ENCODE peak calls at places on chromosomes 7 and 10, in eight cellular contexts. A, F, I, N, B, W, Y and J are unnamed samples.

GRCh38 chr7:70435634-70436033 is 696.3 kb upstream of the GALNT17 start:
- DNase-seq in I (no peak), F (no peak), A (no peak), W (no peak), N (no peak), B (no peak), Y (no peak), J (no peak)

GRCh38 chr7:5417106-5418071 is 6.2 kb downstream of the TNRC18 start:
- DNase-seq in Y (no peak), F (no peak), W (no peak), A (no peak), I (no peak), N (no peak), B (no peak), J (no peak)

GRCh38 chr7:123115331-123115730 is 84.4 kb downstream of the SLC13A1 start:
- DNase-seq in B (no peak), W (no peak), Y (no peak), A (no peak), I (no peak), F (no peak), N (no peak), J (no peak)

GRCh38 chr10:131094406-131095108 is 217.0 kb downstream of the TCERG1L start:
- DNase-seq in F (no peak), I (peak; percentile 79), W (no peak), N (no peak), B (no peak), A (no peak), Y (no peak), J (no peak)

GRCh38 chr7:150620061-150620460 is 12.1 kb downstream of the GIMAP6 start:
- DNase-seq in F (no peak), W (no peak), B (no peak), N (no peak), I (no peak), A (no peak), Y (no peak), J (no peak)

GRCh38 chr7:93062599-93062998 is 55.2 kb downstream of the SAMD9 start:
- DNase-seq in F (no peak), W (no peak), Y (no peak), N (no peak), A (no peak), B (no peak), I (no peak), J (no peak)

GRCh38 chr7:69232445-69233376 is 365.6 kb upstream of the AUTS2 start:
- DNase-seq in F (no peak), I (no peak), Y (no peak), N (no peak), W (no peak), B (no peak), A (no peak), J (no peak)

GRCh38 chr10:16612148-16612742 is 90.6 kb upstream of the C1QL3 start:
- DNase-seq in B (peak; percentile 39), F (no peak), A (peak; percentile 1), I (no peak), N (no peak), W (no peak), Y (peak; percentile 53), J (no peak)

GRCh38 chr10:107152087-107152486 is 12.4 kb downstream of the SORCS1 start:
- DNase-seq in A (no peak), Y (no peak), F (no peak), B (no peak), W (no peak), I (no peak), N (no peak), J (no peak)

GRCh38 chr7:55526770-55527169 is 45.5 kb downstream of the VOPP1 start:
- DNase-seq in Y (no peak), A (no peak), N (no peak), B (peak; percentile 49), F (no peak), I (no peak), W (no peak), J (no peak)

GRCh38 chr10:11555556-11555955 is 55.9 kb downstream of the USP6NL start:
- DNase-seq in W (no peak), A (no peak), F (no peak), N (no peak), B (no peak), I (no peak), Y (no peak), J (no peak)

GRCh38 chr10:91313761-91314520 is 93.5 kb downstream of the PCGF5 start:
- DNase-seq in B (no peak), W (no peak), Y (peak; percentile 93), N (no peak), F (no peak), A (no peak), I (no peak), J (no peak)

GRCh38 chr10:28987555-28988320 is 301.1 kb upstream of the LYZL1 start:
- DNase-seq in N (no peak), I (no peak), Y (no peak), B (no peak), W (no peak), F (no peak), A (no peak), J (no peak)

GRCh38 chr10:64036996-64037666 is 515.9 kb downstream of the REEP3 start:
- DNase-seq in W (no peak), I (no peak), F (no peak), B (no peak), Y (no peak), A (no peak), N (no peak), J (no peak)

GRCh38 chr10:33229252-33229943 is 105.1 kb downstream of the NRP1 start:
- DNase-seq in Y (peak; percentile 40), F (no peak), B (no peak), N (no peak), A (no peak), I (no peak), W (no peak), J (no peak)

GRCh38 chr10:64116731-64117130 is 595.5 kb downstream of the REEP3 start:
- DNase-seq in I (no peak), F (no peak), B (no peak), A (no peak), Y (no peak), W (no peak), N (no peak), J (no peak)

GRCh38 chr7:84161398-84161797 is 33.2 kb downstream of the SEMA3A start:
- DNase-seq in A (no peak), W (no peak), Y (no peak), N (no peak), I (no peak), B (no peak), F (no peak), J (no peak)